ENCODE peak calls at places on chromosomes 4 and X, in four cellular contexts. K, X, D and A are unnamed samples.

GRCh38 chrX:46653482-46653881 is 79.9 kb downstream of the CHST7 start:
- DNase-seq in K (no peak), X (peak), D (peak), A (no peak)

GRCh38 chrX:8721536-8721935 is 10.4 kb downstream of the ANOS1 start:
- DNase-seq in K (no peak), X (no peak), D (no peak), A (no peak)

GRCh38 chrX:20531667-20532066 is 265.0 kb upstream of the RPS6KA3 start:
- DNase-seq in K (no peak), X (no peak), D (no peak), A (no peak)

GRCh38 chr4:8547912-8548730 is 32.1 kb upstream of the GPR78 start:
- DNase-seq in K (no peak), X (no peak), D (no peak), A (no peak)

GRCh38 chrX:14832151-14832550 is 40.7 kb downstream of the FANCB start:
- DNase-seq in K (no peak), X (no peak), D (no peak), A (no peak)

GRCh38 chrX:3184176-3184930 is 143.1 kb downstream of the ARSF start:
- DNase-seq in K (no peak), X (no peak), D (peak), A (no peak)

GRCh38 chr4:13599159-13599558 is 28.4 kb downstream of the BOD1L1 start:
- DNase-seq in K (no peak), X (no peak), D (no peak), A (peak)

GRCh38 chr4:20904966-20905365 is 204.7 kb downstream of the PACRGL start:
- DNase-seq in K (no peak), X (no peak), D (no peak), A (no peak)

GRCh38 chr4:83112678-83113428 is 1.7 kb downstream of the PLAC8 start:
- DNase-seq in K (no peak), X (no peak), D (peak), A (no peak)

GRCh38 chr4:108045687-108046024 is 56.0 kb downstream of the HADH start:
- DNase-seq in K (no peak), X (no peak), D (no peak), A (no peak)

GRCh38 chrX:153551135-153551534 is 33.7 kb downstream of the ATP2B3 start:
- DNase-seq in K (no peak), X (no peak), D (no peak), A (no peak)

GRCh38 chrX:20382518-20383291 is 116.0 kb upstream of the RPS6KA3 start:
- DNase-seq in K (no peak), X (peak), D (peak), A (no peak)

GRCh38 chrX:150692296-150692695 is 900 bp upstream of the MTMR1 start:
- DNase-seq in K (no peak), X (no peak), D (no peak), A (no peak)

GRCh38 chr4:145541266-145541770 is 59.7 kb downstream of the SMAD1 start:
- DNase-seq in K (no peak), X (no peak), D (no peak), A (no peak)

GRCh38 chrX:51408462-51408861 is 75.8 kb downstream of the NUDT10 start:
- DNase-seq in K (no peak), X (no peak), D (no peak), A (no peak)

GRCh38 chr4:16591867-16592266 is 306.6 kb downstream of the LDB2 start:
- DNase-seq in K (no peak), X (no peak), D (no peak), A (no peak)

GRCh38 chr4:176376032-176376614 is 56.4 kb downstream of the SPCS3 start:
- DNase-seq in K (no peak), X (peak), D (no peak), A (no peak)

GRCh38 chr4:7342581-7343352 is 92.0 kb downstream of the PSAPL1 start:
- DNase-seq in K (no peak), X (no peak), D (no peak), A (no peak)

GRCh38 chrX:39248330-39248729 is 447.1 kb downstream of the MID1IP1 start:
- DNase-seq in K (no peak), X (no peak), D (no peak), A (no peak)

GRCh38 chrX:132181364-132181763 is 37.9 kb downstream of the RAP2C start:
- DNase-seq in K (no peak), X (no peak), D (no peak), A (no peak)

GRCh38 chrX:80667967-80668366 is 141.7 kb downstream of the BRWD3 start:
- DNase-seq in K (no peak), X (no peak), D (no peak), A (no peak)

GRCh38 chr4:145843148-145843547 is 95.5 kb downstream of the ZNF827 start:
- DNase-seq in K (no peak), X (no peak), D (no peak), A (no peak)

GRCh38 chr4:6470502-6471302 is 1.7 kb downstream of the PPP2R2C start:
- DNase-seq in K (peak), X (peak), D (no peak), A (peak)

GRCh38 chr4:108543359-108543968 is 76.9 kb upstream of the RPL34 start:
- DNase-seq in K (no peak), X (no peak), D (no peak), A (no peak)

GRCh38 chr4:12439633-12440305 is 1011.1 kb upstream of the HS3ST1 start:
- DNase-seq in K (no peak), X (no peak), D (no peak), A (no peak)

GRCh38 chrX:110135618-110136017 is 132.7 kb downstream of the TMEM164 start:
- DNase-seq in K (no peak), X (no peak), D (no peak), A (no peak)

GRCh38 chr4:101238706-101239105 is 108.6 kb downstream of the PPP3CA start:
- DNase-seq in K (no peak), X (no peak), D (no peak), A (no peak)

GRCh38 chr4:176238157-176238608 is 30.8 kb downstream of the ASB5 start:
- DNase-seq in K (no peak), X (no peak), D (no peak), A (no peak)

GRCh38 chr4:13539721-13540445 is 4.4 kb downstream of the NKX3-2 start:
- DNase-seq in K (peak), X (no peak), D (no peak), A (no peak)

GRCh38 chr4:6574747-6575502 is at the start of gene MAN2B2:
- DNase-seq in K (peak), X (peak), D (peak), A (peak)

GRCh38 chr4:1723131-1723801 is 1.9 kb downstream of the TACC3 start:
- DNase-seq in K (no peak), X (no peak), D (no peak), A (no peak)

GRCh38 chrX:10679387-10679786 is 59.0 kb upstream of the MID1 start:
- DNase-seq in K (no peak), X (no peak), D (no peak), A (no peak)

GRCh38 chr4:10737335-10737734 is 52.8 kb upstream of the CLNK start:
- DNase-seq in K (no peak), X (no peak), D (no peak), A (no peak)

GRCh38 chrX:39161856-39162255 is 360.6 kb downstream of the MID1IP1 start:
- DNase-seq in K (no peak), X (no peak), D (no peak), A (no peak)

GRCh38 chr4:94277539-94277938 is 65.1 kb downstream of the HPGDS start:
- DNase-seq in K (no peak), X (no peak), D (no peak), A (no peak)

GRCh38 chr4:175125410-175126068 is 207.4 kb downstream of the ADAM29 start:
- DNase-seq in K (no peak), X (no peak), D (no peak), A (no peak)

GRCh38 chrX:30635630-30636029 is 17.6 kb upstream of the GK start:
- DNase-seq in K (peak), X (no peak), D (no peak), A (no peak)

GRCh38 chr4:55834086-55834795 is 14.7 kb downstream of the EXOC1L start:
- DNase-seq in K (no peak), X (no peak), D (no peak), A (no peak)

GRCh38 chr4:55826986-55827385 is 7.4 kb downstream of the EXOC1L start:
- DNase-seq in K (no peak), X (no peak), D (no peak), A (no peak)

GRCh38 chr4:55827582-55827981 is 8.0 kb downstream of the EXOC1L start:
- DNase-seq in K (no peak), X (no peak), D (no peak), A (no peak)

GRCh38 chr4:55830741-55831140 is 11.2 kb downstream of the EXOC1L start:
- DNase-seq in K (no peak), X (no peak), D (no peak), A (no peak)

GRCh38 chr4:55830048-55830447 is 10.5 kb downstream of the EXOC1L start:
- DNase-seq in K (no peak), X (no peak), D (no peak), A (no peak)
- TF ChIP-seq RNF2 in K (no peak), X (no peak), D (no peak), A (no peak)

GRCh38 chrX:107272431-107272921 is 66.1 kb downstream of the DNAAF6 start:
- DNase-seq in K (no peak), X (peak), D (no peak), A (peak)
- TF ChIP-seq RNF2 in K (no peak), X (no peak), D (no peak), A (no peak)

GRCh38 chr4:89496851-89497250 is 189.3 kb upstream of the GPRIN3 start:
- DNase-seq in K (peak), X (no peak), D (no peak), A (no peak)

GRCh38 chr4:89492476-89493110 is 185.0 kb upstream of the GPRIN3 start:
- DNase-seq in K (no peak), X (no peak), D (no peak), A (no peak)

GRCh38 chr4:89493367-89493766 is 185.8 kb upstream of the GPRIN3 start:
- DNase-seq in K (no peak), X (no peak), D (no peak), A (no peak)

GRCh38 chr4:89491731-89492235 is 184.2 kb upstream of the GPRIN3 start:
- DNase-seq in K (no peak), X (no peak), D (no peak), A (no peak)

GRCh38 chr4:89497517-89498308 is 190.1 kb upstream of the GPRIN3 start:
- DNase-seq in K (no peak), X (no peak), D (no peak), A (no peak)
- TF ChIP-seq RNF2 in K (no peak), X (no peak), D (no peak), A (no peak)

GRCh38 chr4:102717448-102718092 is 43.2 kb downstream of the MANBA start:
- DNase-seq in K (no peak), X (no peak), D (peak), A (no peak)
- TF ChIP-seq RNF2 in K (no peak), X (no peak), D (no peak), A (no peak)